ENCODE peak calls at places on chromosomes 1 and 21, in four cellular contexts. V is cardiac muscle cell, O is fibroblast of lung, W is psoas muscle. Y is an unnamed sample.

GRCh38 chr1:235739124-235739523 is 89.5 kb upstream of the GNG4 start:
- DNase-seq in O (peak; percentile 69), V (peak; percentile 55), W (no peak), Y (peak; percentile 58)

GRCh38 chr1:172601046-172601630 is 57.8 kb upstream of the FASLG start:
- DNase-seq in W (no peak), O (no peak), V (no peak), Y (no peak)

GRCh38 chr21:33811147-33812024 is 104.2 kb downstream of the ATP5PO start:
- DNase-seq in V (no peak), W (no peak), O (no peak), Y (no peak)

GRCh38 chr1:151294748-151295462 is 12.8 kb downstream of the ZNF687 start:
- DNase-seq in W (no peak), O (no peak), V (no peak), Y (no peak)

GRCh38 chr1:153393926-153394325 is 3.1 kb upstream of the S100A8 start:
- DNase-seq in W (no peak), V (no peak), O (no peak), Y (no peak)

GRCh38 chr1:21318714-21319159 is 28.5 kb upstream of the ECE1 start:
- DNase-seq in V (peak; percentile 98), O (peak; percentile 89), W (peak; percentile 96), Y (no peak)

GRCh38 chr1:36440044-36440443 is 10.2 kb downstream of the OSCP1 start:
- DNase-seq in W (no peak), V (no peak), O (no peak), Y (no peak)

GRCh38 chr1:221631551-221631950 is 110.3 kb downstream of the DUSP10 start:
- DNase-seq in V (no peak), O (no peak), W (no peak), Y (no peak)

GRCh38 chr1:116570358-116571214 is at the start of gene CD58:
- DNase-seq in O (peak; percentile 76), V (peak; percentile 88), W (peak; percentile 93), Y (no peak)

GRCh38 chr21:41559658-41560599 is 52.0 kb upstream of the TMPRSS2 start:
- DNase-seq in V (peak; percentile 88), W (no peak), O (no peak), Y (no peak)

GRCh38 chr1:21913763-21914162 is 23.3 kb downstream of the HSPG2 start:
- DNase-seq in W (peak; percentile 67), V (no peak), O (no peak), Y (no peak)

GRCh38 chr1:55828031-55828430 is 612.9 kb upstream of the USP24 start:
- DNase-seq in O (no peak), V (no peak), W (no peak), Y (no peak)

GRCh38 chr1:41017141-41018024 is 4.1 kb downstream of the SLFNL1 start:
- DNase-seq in W (no peak), O (no peak), V (no peak), Y (no peak)
- H3K4me3 ChIP-seq in W (no peak overlapping the region), O (no peak overlapping the region), V (no peak overlapping the region), Y (no peak overlapping the region)

GRCh38 chr1:237045278-237046016 is 3.5 kb downstream of the RYR2 start:
- DNase-seq in W (no peak), O (no peak), V (no peak), Y (no peak)
- TF ChIP-seq CTCF in W (no peak), O (no peak), V (no peak), Y (no peak)

GRCh38 chr1:245751671-245752070 is 596.9 kb downstream of the KIF26B start:
- DNase-seq in V (peak; percentile 52), W (no peak), O (no peak), Y (no peak)

GRCh38 chr1:245749053-245749452 is 594.3 kb downstream of the KIF26B start:
- DNase-seq in V (no peak), O (no peak), W (no peak), Y (no peak)

GRCh38 chr1:245751111-245751510 is 596.3 kb downstream of the KIF26B start:
- DNase-seq in V (peak; percentile 91), O (peak; percentile 51), W (no peak), Y (peak; percentile 47)

GRCh38 chr1:245752551-245752950 is 597.8 kb downstream of the KIF26B start:
- DNase-seq in V (peak; percentile 71), W (no peak), O (no peak), Y (no peak)

DNA sequence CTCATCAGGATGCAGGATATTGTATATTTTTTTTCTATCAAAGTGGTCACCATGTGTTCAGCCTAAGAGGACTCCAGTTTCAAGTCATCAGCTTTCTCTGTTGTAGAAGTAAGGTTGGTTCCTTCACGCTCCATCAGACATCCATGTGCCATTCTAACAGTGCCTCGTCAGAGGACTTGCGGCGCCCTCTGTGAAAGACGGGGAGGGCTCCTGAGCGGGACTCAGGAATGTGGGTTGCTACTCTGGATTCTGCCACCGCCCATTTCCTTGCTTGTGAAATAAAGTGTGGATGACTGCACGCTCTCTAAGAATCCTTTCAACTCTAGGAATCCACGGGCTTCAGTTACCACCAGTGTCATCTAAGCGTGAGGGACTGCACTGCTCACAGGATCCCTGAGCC is 593.5 kb downstream of the KIF26B start:
- DNase-seq in O (no peak), W (no peak), V (no peak), Y (no peak)
- H3K27ac ChIP-seq in O (no peak overlapping the region), W (no peak overlapping the region), V (no peak overlapping the region), Y (no peak overlapping the region)

DNA sequence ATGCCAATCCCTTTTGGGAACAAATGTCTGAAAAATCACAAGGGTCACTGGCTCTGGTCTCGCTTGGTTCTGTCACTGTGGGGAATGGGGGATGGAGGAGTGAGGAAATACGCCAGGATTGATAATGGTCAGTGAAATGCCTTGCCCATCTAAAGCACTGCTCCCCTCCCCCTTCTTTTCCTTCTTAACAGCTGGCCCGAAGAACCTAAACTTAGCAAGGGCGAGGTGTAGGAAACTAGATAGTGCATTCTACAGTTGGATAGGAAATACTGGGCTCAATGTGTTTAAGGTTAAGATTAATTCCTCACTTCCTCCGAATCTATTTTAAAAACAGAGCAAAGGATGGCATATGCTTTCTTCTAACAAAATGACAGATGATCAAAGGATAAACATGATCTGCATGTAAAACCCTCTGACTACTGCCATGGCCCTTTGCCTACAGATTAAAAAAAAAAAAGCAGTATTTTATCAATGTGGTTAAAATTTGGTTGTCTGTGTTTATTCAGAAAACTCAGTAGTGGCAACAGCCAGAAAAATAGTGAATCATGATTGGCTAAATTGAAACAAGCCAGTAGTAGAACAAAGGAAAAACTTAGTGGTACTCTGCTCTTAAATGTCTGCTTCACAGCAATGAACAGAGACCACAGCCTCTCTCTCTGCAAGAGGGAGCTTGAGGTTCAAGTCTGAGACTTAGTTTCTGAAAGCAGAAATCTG is 86.1 kb upstream of the VAV3 start:
- DNase-seq in W (no peak), V (no peak), O (no peak), Y (no peak)
- H3K4me3 ChIP-seq in W (no peak overlapping the region), V (no peak overlapping the region), O (no peak overlapping the region), Y (no peak overlapping the region)

GRCh38 chr1:238293075-238293474 is 402.4 kb upstream of the ZP4 start:
- DNase-seq in V (no peak), O (no peak), W (no peak), Y (no peak)
- TF ChIP-seq CTCF in V (no peak), O (no peak), W (no peak), Y (no peak)

GRCh38 chr21:38534591-38534990 is 36.3 kb upstream of the ERG start:
- DNase-seq in O (no peak), W (no peak), V (no peak), Y (no peak)

GRCh38 chr21:38531610-38532009 is 33.3 kb upstream of the ERG start:
- DNase-seq in V (peak; percentile 7), O (peak; percentile 2), W (no peak), Y (no peak)

GRCh38 chr21:38531142-38531541 is 32.9 kb upstream of the ERG start:
- DNase-seq in O (no peak), V (no peak), W (no peak), Y (no peak)

GRCh38 chr21:38538353-38538752 is 40.1 kb upstream of the ERG start:
- DNase-seq in W (no peak), V (no peak), O (no peak), Y (no peak)

GRCh38 chr21:38533887-38534286 is 35.6 kb upstream of the ERG start:
- DNase-seq in O (no peak), W (no peak), V (peak; percentile 10), Y (no peak)
- H3K27ac ChIP-seq in O (no peak overlapping the region), W (no peak overlapping the region), V (no peak overlapping the region), Y (no peak overlapping the region)

DNA sequence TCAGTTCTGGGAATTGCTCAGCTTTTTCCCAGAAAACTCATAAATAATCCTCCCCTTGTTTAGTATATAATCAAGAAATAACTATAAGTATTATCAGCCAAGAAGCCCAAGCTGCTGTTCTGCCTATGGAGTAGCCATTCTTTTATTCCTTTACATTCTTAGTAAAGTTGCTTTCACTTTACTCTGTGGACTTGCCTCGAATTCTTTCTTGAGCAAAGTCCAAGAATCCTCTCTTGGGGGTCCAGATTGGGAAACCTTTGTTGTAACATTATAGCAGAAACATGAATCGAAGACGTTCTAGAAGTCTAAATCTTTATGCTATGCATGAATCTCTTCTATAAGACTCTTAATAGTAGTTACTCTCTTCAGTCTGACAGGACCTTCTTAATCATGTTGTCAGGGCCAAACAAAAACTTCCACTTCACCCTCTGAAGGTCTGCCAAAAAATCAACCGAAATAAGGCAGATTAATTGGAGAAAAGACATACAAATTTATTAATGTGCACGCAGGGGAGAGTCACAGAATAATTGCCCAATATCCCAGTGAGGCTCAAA is 109.9 kb upstream of the VANGL1 start:
- DNase-seq in O (peak; percentile 30), V (peak; percentile 56), W (no peak), Y (no peak)
- H3K4me3 ChIP-seq in O (peak overlapping the region; percentile 8), V (no peak overlapping the region), W (no peak overlapping the region), Y (no peak overlapping the region)

Y was measured in AG04450.